ENCODE peak calls at places on chromosomes 3 and 15, in nine cellular contexts. B is activated T-cell treated with anti-CD3 and anti-CD28 coated beads for 24 hours; C is H7; M is activated CD4-positive, alpha-beta T cell treated with anti-CD3 and anti-CD28 coated beads, Interleukin-2, amount 10 ng/mL, durations not matched to agents 7 days and 5 days; T is activated CD8-positive, alpha-beta memory T cell treated with anti-CD3 and anti-CD28 coated beads for 48 hours; F is CD4-positive, alpha-beta memory T cell; Q is SK-N-SH; O is renal cortical epithelial cell; J is activated effector memory CD4-positive, alpha-beta T cell treated with Interleukin-2 at 50 U/mL for 16 hours. G is an unnamed sample.

GRCh38 chr3:155292133-155292532 is 1.4 kb downstream of the STRIT1 start:
- DNase-seq in B (no peak), C (no peak), M (no peak), T (no peak), F (no peak), Q (no peak), O (no peak), J (no peak), G (no peak)

GRCh38 chr15:80418892-80419537 is 14.8 kb downstream of the ARNT2 start:
- DNase-seq in B (peak; percentile 6), C (peak; percentile 56), M (peak; percentile 35), T (no peak), F (no peak), Q (peak; percentile 45), O (peak; percentile 58), J (no peak), G (peak; percentile 42)

GRCh38 chr15:62950455-62950854 is 92.1 kb upstream of the TPM1 start:
- DNase-seq in B (no peak), C (no peak), M (no peak), T (no peak), F (no peak), Q (peak; percentile 76), O (no peak), J (no peak), G (no peak)

GRCh38 chr3:78994174-78995027 is 773.4 kb downstream of the ROBO1 start:
- DNase-seq in B (no peak), C (no peak), M (no peak), T (no peak), F (no peak), Q (no peak), O (peak; percentile 28), J (no peak), G (no peak)

GRCh38 chr3:190522621-190523222 is 8.8 kb downstream of the IL1RAP start:
- DNase-seq in B (no peak), C (no peak), M (no peak), T (no peak), F (no peak), Q (no peak), O (no peak), J (no peak), G (no peak)

GRCh38 chr3:147392083-147392916 is 14.0 kb downstream of the ZIC4 start:
- DNase-seq in B (no peak), C (peak; percentile 91), M (no peak), T (no peak), F (no peak), Q (peak; percentile 91), O (no peak), J (no peak), G (no peak)

GRCh38 chr3:108118038-108118727 is 27.4 kb upstream of the CD47 start:
- DNase-seq in B (no peak), C (no peak), M (no peak), T (no peak), F (no peak), Q (no peak), O (no peak), J (no peak), G (no peak)

GRCh38 chr3:35814531-35814930 is 175.2 kb downstream of the ARPP21 start:
- DNase-seq in B (no peak), C (no peak), M (no peak), T (no peak), F (no peak), Q (no peak), O (no peak), J (no peak), G (no peak)

GRCh38 chr3:140871022-140871421 is 70.6 kb upstream of the SLC25A36 start:
- DNase-seq in B (no peak), C (no peak), M (no peak), T (no peak), F (no peak), Q (no peak), O (no peak), J (no peak), G (no peak)

GRCh38 chr3:14452676-14453367 is 50.4 kb downstream of the SLC6A6 start:
- DNase-seq in B (no peak), C (no peak), M (no peak), T (no peak), F (no peak), Q (no peak), O (peak; percentile 91), J (no peak), G (peak; percentile 72)

GRCh38 chr15:89817701-89818280 is 3.1 kb upstream of the ANPEP start:
- DNase-seq in B (no peak), C (no peak), M (no peak), T (no peak), F (no peak), Q (no peak), O (no peak), J (no peak), G (no peak)

GRCh38 chr15:75578206-75578947 is 738 bp downstream of the PTPN9 start:
- DNase-seq in B (no peak), C (peak; percentile 76), M (peak; percentile 27), T (no peak), F (peak; percentile 36), Q (peak; percentile 75), O (no peak), J (peak; percentile 2), G (peak; percentile 41)

GRCh38 chr15:92747047-92747446 is 91.5 kb upstream of the FAM174B start:
- DNase-seq in B (no peak), C (no peak), M (no peak), T (no peak), F (no peak), Q (no peak), O (no peak), J (no peak), G (no peak)

GRCh38 chr15:84570164-84570692 is 30.6 kb upstream of the ZSCAN2 start:
- DNase-seq in B (peak; percentile 4), C (peak; percentile 77), M (peak; percentile 64), T (peak; percentile 31), F (peak; percentile 33), Q (peak; percentile 70), O (no peak), J (peak; percentile 53), G (peak; percentile 34)

GRCh38 chr3:137692803-137693431 is 71.2 kb upstream of the SOX14 start:
- DNase-seq in B (no peak), C (peak; percentile 69), M (no peak), T (no peak), F (no peak), Q (peak; percentile 38), O (no peak), J (no peak), G (no peak)

GRCh38 chr3:99330281-99330680 is 308.1 kb upstream of the COL8A1 start:
- DNase-seq in B (no peak), C (no peak), M (no peak), T (no peak), F (no peak), Q (no peak), O (no peak), J (no peak), G (no peak)

GRCh38 chr15:26023231-26023630 is 160.1 kb upstream of the ATP10A start:
- DNase-seq in B (no peak), C (no peak), M (no peak), T (no peak), F (no peak), Q (no peak), O (no peak), J (no peak), G (no peak)

GRCh38 chr15:66931768-66932633 is 133.4 kb upstream of the SMAD3 start:
- DNase-seq in B (no peak), C (no peak), M (no peak), T (no peak), F (no peak), Q (no peak), O (peak; percentile 87), J (no peak), G (peak; percentile 85)

GRCh38 chr15:82063055-82063454 is 17.2 kb upstream of the MEX3B start:
- DNase-seq in B (no peak), C (peak; percentile 57), M (no peak), T (no peak), F (no peak), Q (no peak), O (no peak), J (no peak), G (no peak)

GRCh38 chr3:194139085-194139976 is 3.4 kb downstream of the HES1 start:
- DNase-seq in B (no peak), C (peak; percentile 86), M (no peak), T (no peak), F (no peak), Q (peak; percentile 83), O (peak; percentile 96), J (no peak), G (peak; percentile 54)

GRCh38 chr3:129795596-129795995 is 97.9 kb downstream of the TMCC1 start:
- DNase-seq in B (no peak), C (no peak), M (no peak), T (no peak), F (no peak), Q (no peak), O (peak; percentile 85), J (no peak), G (peak; percentile 74)

GRCh38 chr3:144375122-144375521 is 403.5 kb downstream of the DIPK2A start:
- DNase-seq in B (no peak), C (no peak), M (no peak), T (no peak), F (no peak), Q (no peak), O (peak; percentile 93), J (no peak), G (no peak)

GRCh38 chr3:137020888-137021287 is 63.1 kb downstream of the IL20RB start:
- DNase-seq in B (no peak), C (no peak), M (no peak), T (no peak), F (no peak), Q (no peak), O (no peak), J (no peak), G (no peak)

GRCh38 chr15:89531796-89532537 is 35.6 kb upstream of the RHCG start:
- DNase-seq in B (no peak), C (no peak), M (no peak), T (no peak), F (no peak), Q (no peak), O (no peak), J (no peak), G (no peak)

GRCh38 chr3:166367947-166368533 is 530.8 kb upstream of the BCHE start:
- DNase-seq in B (no peak), C (no peak), M (no peak), T (no peak), F (no peak), Q (no peak), O (peak; percentile 63), J (no peak), G (no peak)

GRCh38 chr3:154244644-154245043 is 79.6 kb downstream of the DHX36 start:
- DNase-seq in B (no peak), C (no peak), M (no peak), T (no peak), F (no peak), Q (no peak), O (peak; percentile 4), J (no peak), G (no peak)

GRCh38 chr15:68328485-68328884 is 50.9 kb downstream of the FEM1B start:
- DNase-seq in B (no peak), C (no peak), M (peak; percentile 70), T (no peak), F (no peak), Q (no peak), O (no peak), J (no peak), G (no peak)

GRCh38 chr3:52779411-52780297 is 2.3 kb downstream of the ITIH1 start:
- DNase-seq in B (no peak), C (peak; percentile 17), M (no peak), T (no peak), F (no peak), Q (no peak), O (no peak), J (no peak), G (no peak)

GRCh38 chr3:152556731-152557254 is 278.1 kb upstream of the P2RY1 start:
- DNase-seq in B (no peak), C (no peak), M (no peak), T (no peak), F (no peak), Q (no peak), O (peak; percentile 32), J (no peak), G (peak; percentile 14)

GRCh38 chr3:9229325-9229724 is 20.1 kb downstream of the SRGAP3 start:
- DNase-seq in B (no peak), C (no peak), M (no peak), T (no peak), F (no peak), Q (peak; percentile 56), O (no peak), J (no peak), G (no peak)

GRCh38 chr3:12178091-12178820 is 19.5 kb upstream of the TIMP4 start:
- DNase-seq in B (no peak), C (no peak), M (no peak), T (no peak), F (no peak), Q (no peak), O (peak; percentile 85), J (no peak), G (no peak)

G was measured in RWPE1.